ENCODE peak calls at places on chromosomes 3 and 15, in nine cellular contexts. D is NCI-H2171 treated with DMSO at 0.1 percent for 48 hours, C is left ventricle myocardium inferior, E is left ventricle myocardium superior, O is MV-4-11, K is C1 segment of cervical spinal cord, X is Daoy, L is foreskin keratinocyte, I is occipital lobe. Z is an unnamed sample.

GRCh38 chr3:18445421-18446066 is 20.4 kb upstream of the SATB1 start:
- DNase-seq in D (peak), C (no peak), E (no peak), O (peak), K (no peak), X (peak), L (no peak), I (no peak), Z (no peak)

GRCh38 chr15:35753486-35753885 is 207.5 kb upstream of the DPH6 start:
- DNase-seq in D (no peak), C (no peak), E (no peak), O (no peak), K (no peak), X (peak), L (peak), I (no peak), Z (no peak)

GRCh38 chr3:156189927-156190326 is 69.5 kb downstream of the KCNAB1 start:
- DNase-seq in D (no peak), C (no peak), E (no peak), O (no peak), K (no peak), X (no peak), L (no peak), I (no peak), Z (no peak)

GRCh38 chr3:36663666-36664291 is 100.6 kb downstream of the DCLK3 start:
- DNase-seq in D (no peak), C (no peak), E (no peak), O (peak), K (no peak), X (no peak), L (peak), I (no peak), Z (no peak)

GRCh38 chr3:180979949-180980348 is 9.6 kb downstream of the DNAJC19 start:
- DNase-seq in D (no peak), C (no peak), E (no peak), O (no peak), K (no peak), X (no peak), L (no peak), I (no peak), Z (no peak)

GRCh38 chr15:78016860-78017259 is 60.7 kb downstream of the TBC1D2B start:
- DNase-seq in D (no peak), C (no peak), E (no peak), O (no peak), K (no peak), X (no peak), L (no peak), I (no peak), Z (no peak)

GRCh38 chr3:15964605-15965061 is 166.9 kb upstream of the ANKRD28 start:
- DNase-seq in D (no peak), C (no peak), E (no peak), O (peak), K (no peak), X (peak), L (no peak), I (no peak), Z (no peak)

GRCh38 chr3:13237776-13238490 is 164.7 kb upstream of the IQSEC1 start:
- DNase-seq in D (no peak), C (no peak), E (no peak), O (no peak), K (no peak), X (no peak), L (no peak), I (no peak), Z (no peak)

GRCh38 chr3:157201648-157202278 is 41.8 kb upstream of the CCNL1 start:
- DNase-seq in D (peak), C (no peak), E (no peak), O (peak), K (no peak), X (peak), L (peak), I (no peak), Z (peak)

GRCh38 chr3:171284308-171285075 is 175.7 kb downstream of the TNIK start:
- DNase-seq in D (no peak), C (no peak), E (no peak), O (no peak), K (no peak), X (peak), L (peak), I (no peak), Z (no peak)

GRCh38 chr15:70633394-70633793 is 130.0 kb downstream of the UACA start:
- DNase-seq in D (no peak), C (no peak), E (peak), O (peak), K (no peak), X (no peak), L (no peak), I (no peak), Z (no peak)

GRCh38 chr3:138862531-138862923 is 27.8 kb upstream of the PIK3CB start:
- DNase-seq in D (no peak), C (no peak), E (no peak), O (peak), K (no peak), X (peak), L (no peak), I (no peak), Z (no peak)

GRCh38 chr3:48553886-48554845 is 2.4 kb downstream of the PFKFB4 start:
- DNase-seq in D (no peak), C (no peak), E (no peak), O (no peak), K (no peak), X (no peak), L (peak), I (no peak), Z (no peak)

GRCh38 chr3:64741344-64741743 is 53.5 kb upstream of the ADAMTS9 start:
- DNase-seq in D (no peak), C (no peak), E (peak), O (no peak), K (no peak), X (no peak), L (no peak), I (no peak), Z (no peak)

GRCh38 chr3:143134446-143134845 is 14.9 kb downstream of the CHST2 start:
- DNase-seq in D (peak), C (no peak), E (no peak), O (no peak), K (no peak), X (peak), L (no peak), I (no peak), Z (no peak)

GRCh38 chr3:197487911-197488391 is 67.8 kb downstream of the BDH1 start:
- DNase-seq in D (peak), C (peak), E (peak), O (no peak), K (no peak), X (peak), L (peak), I (no peak), Z (no peak)

GRCh38 chr15:82918607-82919230 is 33.8 kb downstream of the HOMER2 start:
- DNase-seq in D (no peak), C (no peak), E (no peak), O (no peak), K (no peak), X (no peak), L (no peak), I (no peak), Z (no peak)

GRCh38 chr3:197749315-197749600 is 425 bp upstream of the FYTTD1 start:
- DNase-seq in D (peak), C (no peak), E (no peak), O (no peak), K (no peak), X (peak), L (peak), I (peak), Z (no peak)

GRCh38 chr3:119601154-119601553 is 3.5 kb downstream of the PLA1A start:
- DNase-seq in D (no peak), C (no peak), E (no peak), O (no peak), K (no peak), X (no peak), L (no peak), I (no peak), Z (no peak)

GRCh38 chr15:88476635-88477038 is 9.1 kb downstream of the MRPS11 start:
- DNase-seq in D (peak), C (no peak), E (peak), O (peak), K (no peak), X (no peak), L (no peak), I (peak), Z (peak)

GRCh38 chr3:31958721-31959152 is 22.3 kb downstream of the OSBPL10 start:
- DNase-seq in D (no peak), C (no peak), E (no peak), O (no peak), K (no peak), X (no peak), L (no peak), I (no peak), Z (no peak)

GRCh38 chr3:12405432-12406272 is 78.6 kb upstream of the TSEN2 start:
- DNase-seq in D (no peak), C (peak), E (peak), O (peak), K (no peak), X (peak), L (no peak), I (no peak), Z (no peak)

GRCh38 chr15:64807051-64807749 is 18.2 kb downstream of the PIF1 start:
- DNase-seq in D (no peak), C (no peak), E (no peak), O (no peak), K (no peak), X (no peak), L (no peak), I (no peak), Z (no peak)

Z was measured in cerebellum.